ENCODE peak calls at places on chromosomes 2 and 18, in four cellular contexts. C, Y, D and F are unnamed samples.
A peak's percentile ranks its signal among the peaks of the same experiment; 100 is the strongest.

GRCh38 chr2:74458957-74459290 is 686 bp downstream of the WBP1 start:
- DNase-seq in C (no peak), Y (peak; percentile 49), D (no peak), F (no peak)

GRCh38 chr2:224850081-224850480 is 133.9 kb upstream of the CCDC195 start:
- DNase-seq in D (no peak), C (no peak), Y (no peak), F (no peak)

GRCh38 chr18:64409511-64409910 is 260.6 kb upstream of the LINC00305 start:
- DNase-seq in C (peak; percentile 4), D (peak; percentile 5), Y (no peak), F (peak; percentile 32)

GRCh38 chr18:58694720-58695468 is 23.6 kb downstream of the MALT1 start:
- DNase-seq in C (no peak), D (no peak), Y (peak; percentile 37), F (no peak)

GRCh38 chr2:194253528-194254259 is 1403.3 kb upstream of the SLC39A10 start:
- DNase-seq in Y (no peak), C (no peak), D (no peak), F (no peak)

GRCh38 chr18:23270999-23271680 is 135.9 kb downstream of the CABLES1 start:
- DNase-seq in C (no peak), Y (no peak), D (peak; percentile 71), F (no peak)

GRCh38 chr2:145007673-145008263 is 487.8 kb upstream of the ZEB2 start:
- DNase-seq in D (peak; percentile 76), C (peak; percentile 56), Y (no peak), F (no peak)

GRCh38 chr2:157922815-157923214 is 46.7 kb upstream of the ACVR1 start:
- DNase-seq in C (no peak), Y (no peak), D (no peak), F (no peak)

GRCh38 chr2:3146175-3146574 is 231.4 kb downstream of the EIPR1 start:
- DNase-seq in Y (peak; percentile 44), C (no peak), D (no peak), F (no peak)

GRCh38 chr2:121903037-121903689 is 147.7 kb downstream of the TSN start:
- DNase-seq in Y (peak; percentile 79), D (no peak), C (no peak), F (no peak)

GRCh38 chr18:54296017-54296416 is 26.7 kb downstream of the POLI start:
- DNase-seq in Y (no peak), C (no peak), D (peak; percentile 14), F (peak; percentile 21)

GRCh38 chr18:63987743-63988142 is 17.9 kb downstream of the SERPINB8 start:
- DNase-seq in D (no peak), C (no peak), Y (no peak), F (peak; percentile 27)

GRCh38 chr2:36376319-36376765 is 20.8 kb downstream of the CRIM1 start:
- DNase-seq in C (peak; percentile 77), Y (peak; percentile 34), D (peak; percentile 65), F (no peak)
- H3K4me3 ChIP-seq in C (peak overlapping the region; percentile 17), Y (no peak overlapping the region), D (no peak overlapping the region), F (no peak overlapping the region)

DNA sequence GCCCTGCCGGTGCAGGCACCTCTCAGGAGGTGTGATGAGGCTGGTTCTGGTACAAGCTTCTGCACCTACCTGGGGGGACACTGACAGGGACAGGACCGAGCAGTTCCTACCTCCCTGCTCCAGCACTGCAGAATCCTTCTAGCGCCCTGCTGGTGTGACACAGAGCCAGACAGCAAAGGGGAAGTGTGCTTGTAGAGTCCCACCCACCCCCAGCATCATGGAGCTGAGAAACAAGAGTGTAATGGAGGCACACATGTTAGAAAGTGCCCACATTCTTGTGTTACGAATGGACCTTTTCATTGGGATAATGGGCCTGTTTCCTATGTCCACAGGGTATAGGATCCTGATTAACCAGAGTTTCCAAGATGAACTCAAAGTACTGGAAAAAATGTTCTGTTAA is 38.3 kb downstream of the OXER1 start:
- DNase-seq in Y (no peak), D (no peak), C (no peak), F (peak; percentile 51)
- TF ChIP-seq MAX in Y (no peak), D (no peak), C (no peak), F (no peak)

GRCh38 chr2:39664478-39664877 is 1.2 kb upstream of the TMEM178A start:
- DNase-seq in D (no peak), C (no peak), Y (no peak), F (peak; percentile 11)

GRCh38 chr2:39660612-39661196 is 5.0 kb upstream of the TMEM178A start:
- DNase-seq in Y (no peak), C (no peak), D (no peak), F (no peak)

GRCh38 chr2:39663187-39663930 is 2.4 kb upstream of the TMEM178A start:
- DNase-seq in C (no peak), D (no peak), Y (no peak), F (no peak)

GRCh38 chr2:39659765-39660611 is 5.7 kb upstream of the TMEM178A start:
- DNase-seq in C (no peak), D (no peak), Y (no peak), F (no peak)

GRCh38 chr2:39661771-39662325 is 3.9 kb upstream of the TMEM178A start:
- DNase-seq in D (no peak), C (no peak), Y (no peak), F (no peak)
- H3K4me3 ChIP-seq in D (no peak overlapping the region), C (no peak overlapping the region), Y (no peak overlapping the region), F (no peak overlapping the region)

GRCh38 chr2:153715218-153715617 is 156.5 kb upstream of the GALNT13 start:
- DNase-seq in Y (no peak), D (no peak), C (no peak), F (no peak)

DNA sequence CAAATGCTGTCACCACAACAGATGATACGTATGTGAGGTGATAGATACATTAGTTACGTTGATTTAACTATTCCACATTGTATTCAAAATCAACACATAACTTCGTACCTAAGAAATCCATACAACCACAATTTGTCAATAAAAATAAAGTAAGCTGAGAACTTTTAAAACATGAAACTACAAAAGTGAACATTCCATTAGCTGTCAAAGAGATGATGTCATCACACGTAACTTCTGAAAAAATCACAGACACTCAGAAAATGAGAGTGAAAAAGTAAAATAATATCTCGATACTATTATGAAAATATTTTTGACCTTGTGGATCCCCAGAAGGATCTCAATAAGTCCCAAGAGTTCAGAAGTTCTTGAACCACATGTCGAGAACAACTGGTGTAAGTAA is 161.6 kb upstream of the GALNT13 start:
- DNase-seq in Y (no peak), C (no peak), D (no peak), F (no peak)
- TF ChIP-seq MAX in Y (no peak), C (no peak), D (no peak), F (no peak)

DNA sequence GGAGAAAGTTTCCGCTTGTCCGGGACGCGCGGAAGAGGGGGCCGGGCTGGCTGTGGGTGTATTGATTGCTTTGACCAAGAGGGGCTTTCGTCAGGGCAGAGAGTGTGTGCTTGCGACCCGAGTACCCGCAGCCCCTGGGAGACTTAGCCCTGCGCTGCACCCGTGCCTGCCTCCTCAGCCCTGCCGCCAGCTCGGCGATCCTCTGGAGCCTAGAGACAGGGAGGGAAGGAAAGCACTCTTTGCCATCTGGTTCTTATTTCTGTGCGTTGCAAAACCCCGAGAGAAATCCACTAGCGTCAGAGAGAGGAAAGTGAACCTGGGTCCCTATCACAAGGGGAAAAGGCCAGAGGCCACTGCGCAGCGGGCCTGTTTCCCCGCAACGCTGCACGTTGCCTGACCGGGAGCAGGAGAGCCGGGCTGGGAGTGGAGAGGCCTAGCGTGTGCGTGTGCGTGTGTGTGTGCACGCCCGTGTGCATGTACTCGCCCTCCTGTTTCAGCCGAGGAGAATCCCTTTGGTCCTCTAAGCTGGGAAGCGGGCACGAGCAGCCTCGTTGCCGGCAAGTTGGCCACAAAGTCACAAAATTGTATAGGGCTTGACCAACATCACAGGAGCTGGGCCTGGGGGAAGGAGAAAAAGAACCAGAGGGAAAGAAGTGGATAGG is 1.7 kb downstream of the SIX3 start:
- DNase-seq in Y (peak; percentile 66), D (no peak), C (no peak), F (peak; percentile 24)
- H3K4me3 ChIP-seq in Y (peak overlapping the region; percentile 56), D (no peak overlapping the region), C (no peak overlapping the region), F (peak overlapping the region; percentile 52)